ENCODE peak calls at places on chromosomes 4 and X, in six cellular contexts. U, D, T, C, X and A are unnamed samples.
A peak's percentile ranks its signal among the peaks of the same experiment; 100 is the strongest.

GRCh38 chr4:115113382-115114106 is at the start of gene NDST4:
- DNase-seq in U (no peak), D (no peak), T (no peak), C (no peak), X (peak; percentile 53), A (no peak)

GRCh38 chr4:9924750-9925149 is 96.5 kb downstream of the SLC2A9 start:
- DNase-seq in U (no peak), D (no peak), T (no peak), C (peak; percentile 78), X (peak; percentile 59), A (no peak)

GRCh38 chr4:124711469-124712416 is 789 bp downstream of the ANKRD50 start:
- DNase-seq in U (peak; percentile 57), D (peak; percentile 34), T (no peak), C (peak; percentile 73), X (peak; percentile 70), A (peak; percentile 8)

GRCh38 chr4:105145913-105146285 is 777 bp upstream of the TET2 start:
- DNase-seq in U (no peak), D (no peak), T (no peak), C (no peak), X (no peak), A (peak; percentile 23)

GRCh38 chrX:77442728-77443127 is 4.5 kb upstream of the FGF16 start:
- DNase-seq in U (no peak), D (no peak), T (no peak), C (peak; percentile 65), X (peak; percentile 79), A (no peak)

GRCh38 chrX:17822351-17822750 is 38.7 kb downstream of the RAI2 start:
- DNase-seq in U (no peak), D (no peak), T (no peak), C (no peak), X (no peak), A (no peak)

GRCh38 chr4:57442834-57443291 is 332.7 kb upstream of the IGFBP7 start:
- DNase-seq in U (peak; percentile 48), D (peak; percentile 22), T (no peak), C (no peak), X (peak; percentile 41), A (no peak)

GRCh38 chr4:65623509-65623908 is 46.8 kb downstream of the EPHA5 start:
- DNase-seq in U (no peak), D (no peak), T (no peak), C (no peak), X (peak; percentile 82), A (no peak)

GRCh38 chrX:140766024-140766611 is 56.6 kb downstream of the LINC00632 start:
- DNase-seq in U (peak; percentile 62), D (peak; percentile 10), T (no peak), C (no peak), X (peak; percentile 63), A (peak; percentile 5)

GRCh38 chr4:11072426-11072825 is 356.3 kb downstream of the HS3ST1 start:
- DNase-seq in U (peak; percentile 80), D (no peak), T (no peak), C (no peak), X (no peak), A (no peak)

GRCh38 chrX:15350329-15350996 is 15.1 kb upstream of the PIGA start:
- DNase-seq in U (no peak), D (no peak), T (no peak), C (no peak), X (no peak), A (no peak)

GRCh38 chrX:50067435-50068292 is 133.1 kb downstream of the AKAP4 start:
- DNase-seq in U (no peak), D (no peak), T (no peak), C (no peak), X (peak; percentile 40), A (no peak)

GRCh38 chrX:13876652-13877051 is 59.8 kb upstream of the GPM6B start:
- DNase-seq in U (no peak), D (peak; percentile 10), T (no peak), C (no peak), X (peak; percentile 68), A (no peak)

GRCh38 chr4:86939737-86940141 is 4.9 kb downstream of the AFF1 start:
- DNase-seq in U (peak; percentile 98), D (no peak), T (no peak), C (no peak), X (no peak), A (peak; percentile 2)
- H3K27ac ChIP-seq in U (peak overlapping the region; percentile 88), D (peak overlapping the region; percentile 24), T (peak overlapping the region; percentile 58), C (no peak overlapping the region), X (no peak overlapping the region), A (no peak overlapping the region)

GRCh38 chr4:2938906-2939305 is 24.3 kb downstream of the NOP14 start:
- DNase-seq in U (no peak), D (no peak), T (no peak), C (no peak), X (no peak), A (no peak)
- H3K36me3 ChIP-seq in U (peaks cover 3% of the 10 kb centered on the region), D (peaks cover 45% of the 10 kb centered on the region), T (peaks cover 55% of the 10 kb centered on the region), C (peaks cover 64% of the 10 kb centered on the region), X (peaks cover 61% of the 10 kb centered on the region), A (peaks cover 35% of the 10 kb centered on the region)

DNA sequence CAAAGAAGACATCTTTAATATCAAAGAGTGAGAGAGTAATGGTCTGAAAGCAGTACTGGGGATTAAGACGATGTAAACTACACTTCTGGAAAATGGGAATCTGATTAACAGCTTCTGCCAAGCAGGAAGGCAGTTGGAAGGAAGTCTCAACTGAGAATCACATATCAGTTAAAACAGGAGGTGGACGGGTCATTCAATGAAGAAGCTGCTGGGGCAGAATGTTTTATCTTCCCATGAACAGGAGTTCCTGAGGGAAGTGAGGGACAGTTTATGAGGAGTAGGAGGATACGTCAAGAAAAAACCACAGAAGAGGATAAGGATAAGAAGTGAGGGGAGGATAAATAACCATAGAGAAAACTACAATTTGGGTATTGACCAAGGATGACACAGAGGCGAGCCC is 38.7 kb upstream of the MAGEA10 start:
- DNase-seq in U (no peak), D (no peak), T (no peak), C (no peak), X (no peak), A (no peak)
- H3K27me3 ChIP-seq in U (no peaks in the 10 kb centered on the region), D (no peaks in the 10 kb centered on the region), T (no peaks in the 10 kb centered on the region), C (no peaks in the 10 kb centered on the region), X (no peaks in the 10 kb centered on the region), A (no peaks in the 10 kb centered on the region)

DNA sequence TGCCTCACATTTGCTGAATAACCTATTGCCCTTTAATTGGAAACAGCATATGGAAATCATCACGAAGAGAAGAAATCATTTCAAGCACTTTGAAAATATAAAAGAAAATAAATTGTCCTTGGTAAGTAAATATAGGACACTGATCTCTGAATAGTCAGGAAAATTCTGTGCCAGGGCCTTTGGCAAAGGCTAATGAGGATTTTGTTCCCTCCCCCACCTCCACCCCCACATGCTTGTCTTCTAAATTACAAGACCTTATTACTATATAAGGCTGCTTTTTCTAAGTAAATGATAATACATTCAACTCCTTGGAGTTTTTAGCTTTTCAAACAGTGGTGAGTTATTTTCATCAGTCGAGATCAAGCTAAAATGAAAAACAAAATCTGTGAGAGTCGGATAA is 15.8 kb downstream of the SYNPO2 start:
- DNase-seq in U (no peak), D (no peak), T (no peak), C (no peak), X (no peak), A (no peak)
- H3K27ac ChIP-seq in U (no peak overlapping the region), D (peak overlapping the region; percentile 70), T (no peak overlapping the region), C (no peak overlapping the region), X (no peak overlapping the region), A (no peak overlapping the region)

DNA sequence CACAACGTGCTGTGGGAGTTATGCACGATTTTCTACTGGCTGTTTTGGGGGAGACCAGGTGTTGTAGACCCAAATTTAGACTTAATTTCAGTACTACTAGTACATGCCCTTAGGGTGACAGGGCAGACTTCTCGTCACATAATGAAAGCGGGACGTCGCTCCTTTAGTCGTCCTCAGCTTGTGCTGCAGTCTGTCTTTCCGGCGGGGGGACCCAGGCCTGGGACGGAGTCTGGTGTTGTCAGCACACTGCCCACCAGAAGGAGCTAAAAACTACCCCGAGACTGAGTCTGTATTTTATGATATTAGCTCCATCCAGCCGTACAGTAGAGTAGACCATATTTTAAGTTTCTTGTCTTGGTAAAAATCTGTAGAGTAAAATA is 35.5 kb downstream of the NOP14 start:
- DNase-seq in U (no peak), D (no peak), T (no peak), C (no peak), X (no peak), A (no peak)
- H3K36me3 ChIP-seq in U (no peaks in the 10 kb centered on the region), D (peaks cover 29% of the 10 kb centered on the region), T (peaks cover 73% of the 10 kb centered on the region), C (peaks cover 84% of the 10 kb centered on the region), X (peaks cover 64% of the 10 kb centered on the region), A (peaks cover 36% of the 10 kb centered on the region)

DNA sequence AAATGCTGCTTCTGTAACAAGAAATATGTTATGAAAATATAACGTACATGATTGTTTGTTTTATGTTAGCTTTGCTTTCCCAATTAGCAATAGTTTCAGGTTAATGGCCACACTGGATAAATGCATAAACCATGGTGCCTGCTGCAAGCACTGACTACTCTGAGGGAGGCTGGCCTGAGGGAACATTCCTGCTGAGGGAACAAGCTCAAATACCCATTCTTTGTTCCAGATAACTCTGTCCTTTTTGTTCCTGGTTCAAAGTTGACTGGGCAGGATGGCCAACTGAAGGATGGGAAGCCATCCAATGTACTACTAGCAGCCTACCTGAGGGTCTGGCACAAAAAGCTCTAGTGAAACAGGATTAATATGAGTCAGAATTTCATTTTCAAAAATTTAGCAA is 37.5 kb downstream of the NUP62CL start:
- DNase-seq in U (no peak), D (no peak), T (no peak), C (no peak), X (no peak), A (no peak)
- H3K27me3 ChIP-seq in U (no peaks in the 10 kb centered on the region), D (no peaks in the 10 kb centered on the region), T (no peaks in the 10 kb centered on the region), C (no peaks in the 10 kb centered on the region), X (no peaks in the 10 kb centered on the region), A (no peaks in the 10 kb centered on the region)

GRCh38 chr4:88008624-88009235 is 1.3 kb downstream of the PKD2 start:
- DNase-seq in U (no peak), D (no peak), T (no peak), C (no peak), X (peak; percentile 49), A (no peak)
- H3K27ac ChIP-seq in U (no peak overlapping the region), D (peak overlapping the region; percentile 83), T (no peak overlapping the region), C (peak overlapping the region; percentile 44), X (peak overlapping the region; percentile 56), A (no peak overlapping the region)